ENCODE peak calls at places on chromosomes 1 and 21, in four cellular contexts. One of them, this sample, is unnamed.

GRCh38 chr1:161198877-161199431 is at the start of gene ADAMTS4:
- DNase-seq in AG10803: peak
- DNase-seq in HEK293T: no peak
- DNase-seq in activated naive CD4-positive, alpha-beta T cell treated with anti-CD3 and anti-CD28 coated beads for 36 hours: no peak
- DNase-seq in this sample: peak

GRCh38 chr1:58864654-58865053 is 80.8 kb upstream of the JUN start:
- DNase-seq in AG10803: no peak
- DNase-seq in HEK293T: no peak
- DNase-seq in activated naive CD4-positive, alpha-beta T cell treated with anti-CD3 and anti-CD28 coated beads for 36 hours: no peak
- DNase-seq in this sample: no peak

GRCh38 chr21:42721341-42721824 is 68.0 kb downstream of the PDE9A start:
- DNase-seq in AG10803: peak
- DNase-seq in HEK293T: no peak
- DNase-seq in activated naive CD4-positive, alpha-beta T cell treated with anti-CD3 and anti-CD28 coated beads for 36 hours: no peak
- DNase-seq in this sample: no peak

GRCh38 chr1:192485692-192486436 is 89.7 kb upstream of the RGS1 start:
- DNase-seq in AG10803: peak
- DNase-seq in HEK293T: no peak
- DNase-seq in activated naive CD4-positive, alpha-beta T cell treated with anti-CD3 and anti-CD28 coated beads for 36 hours: no peak
- DNase-seq in this sample: peak

GRCh38 chr1:45836451-45836850 is 33.0 kb downstream of the MAST2 start:
- DNase-seq in AG10803: no peak
- DNase-seq in HEK293T: no peak
- DNase-seq in activated naive CD4-positive, alpha-beta T cell treated with anti-CD3 and anti-CD28 coated beads for 36 hours: no peak
- DNase-seq in this sample: no peak

GRCh38 chr1:12406218-12407021 is 176.6 kb downstream of the VPS13D start:
- DNase-seq in AG10803: peak
- DNase-seq in HEK293T: no peak
- DNase-seq in activated naive CD4-positive, alpha-beta T cell treated with anti-CD3 and anti-CD28 coated beads for 36 hours: no peak
- DNase-seq in this sample: no peak

GRCh38 chr1:240797050-240797449 is 185.1 kb upstream of the GREM2 start:
- DNase-seq in AG10803: no peak
- DNase-seq in HEK293T: no peak
- DNase-seq in activated naive CD4-positive, alpha-beta T cell treated with anti-CD3 and anti-CD28 coated beads for 36 hours: no peak
- DNase-seq in this sample: peak

GRCh38 chr21:43740497-43741156 is 21.7 kb downstream of the PDXK start:
- DNase-seq in AG10803: peak
- DNase-seq in HEK293T: no peak
- DNase-seq in activated naive CD4-positive, alpha-beta T cell treated with anti-CD3 and anti-CD28 coated beads for 36 hours: no peak
- DNase-seq in this sample: no peak

GRCh38 chr1:14415396-14415795 is 183.1 kb upstream of the KAZN start:
- DNase-seq in AG10803: no peak
- DNase-seq in HEK293T: peak
- DNase-seq in activated naive CD4-positive, alpha-beta T cell treated with anti-CD3 and anti-CD28 coated beads for 36 hours: peak
- DNase-seq in this sample: no peak

GRCh38 chr1:89896105-89896942 is 75.5 kb downstream of the LRRC8D start:
- DNase-seq in AG10803: no peak
- DNase-seq in HEK293T: no peak
- DNase-seq in activated naive CD4-positive, alpha-beta T cell treated with anti-CD3 and anti-CD28 coated beads for 36 hours: no peak
- DNase-seq in this sample: no peak

GRCh38 chr1:118999348-119000071 is 11.4 kb upstream of the TBX15 start:
- DNase-seq in AG10803: no peak
- DNase-seq in HEK293T: no peak
- DNase-seq in activated naive CD4-positive, alpha-beta T cell treated with anti-CD3 and anti-CD28 coated beads for 36 hours: no peak
- DNase-seq in this sample: no peak